ENCODE peak calls at places on chromosome 4, in four cellular contexts. One of them, this sample, is unnamed. For H3K4me1, the result is how much of the 10 kb centered on the place peaks cover.

GRCh38 chr4:181525641-181526040 is 717.6 kb upstream of the TENM3 start:
- DNase-seq in OCI-LY7: peak
- DNase-seq in Karpas-422: peak
- DNase-seq in H1: no peak
- DNase-seq in this sample: no peak

GRCh38 chr4:156873776-156874175 is 97.8 kb downstream of the PDGFC start:
- DNase-seq in OCI-LY7: no peak
- DNase-seq in Karpas-422: no peak
- DNase-seq in H1: no peak
- DNase-seq in this sample: no peak

GRCh38 chr4:158796370-158797140 is 27.7 kb downstream of the FNIP2 start:
- DNase-seq in OCI-LY7: no peak
- DNase-seq in Karpas-422: no peak
- DNase-seq in H1: no peak
- DNase-seq in this sample: no peak

GRCh38 chr4:185904381-185904780 is 92.4 kb upstream of the SORBS2 start:
- DNase-seq in OCI-LY7: no peak
- DNase-seq in Karpas-422: no peak
- DNase-seq in H1: no peak
- DNase-seq in this sample: no peak

GRCh38 chr4:176274441-176274840 is 5.4 kb upstream of the ASB5 start:
- DNase-seq in OCI-LY7: no peak
- DNase-seq in Karpas-422: no peak
- DNase-seq in H1: no peak
- DNase-seq in this sample: no peak

GRCh38 chr4:89316931-89317366 is 9.3 kb upstream of the GPRIN3 start:
- DNase-seq in OCI-LY7: peak
- DNase-seq in Karpas-422: peak
- DNase-seq in H1: no peak
- DNase-seq in this sample: no peak

GRCh38 chr4:183402771-183403170 is 41.7 kb upstream of the CDKN2AIP start:
- DNase-seq in OCI-LY7: no peak
- DNase-seq in Karpas-422: no peak
- DNase-seq in H1: no peak
- DNase-seq in this sample: no peak

GRCh38 chr4:144564358-144564757 is 81.6 kb upstream of the HHIP start:
- DNase-seq in OCI-LY7: no peak
- DNase-seq in Karpas-422: no peak
- DNase-seq in H1: no peak
- DNase-seq in this sample: no peak

GRCh38 chr4:1460967-1461868 is 55.0 kb upstream of the NKX1-1 start:
- DNase-seq in OCI-LY7: no peak
- DNase-seq in Karpas-422: no peak
- DNase-seq in H1: no peak
- DNase-seq in this sample: peak

GRCh38 chr4:1512738-1513660 is 106.8 kb upstream of the NKX1-1 start:
- DNase-seq in OCI-LY7: no peak
- DNase-seq in Karpas-422: no peak
- DNase-seq in H1: no peak
- DNase-seq in this sample: no peak

GRCh38 chr4:110769578-110769977 is 146.7 kb upstream of the PITX2 start:
- DNase-seq in OCI-LY7: no peak
- DNase-seq in Karpas-422: no peak
- DNase-seq in H1: no peak
- DNase-seq in this sample: no peak

GRCh38 chr4:139872274-139872673 is 206.7 kb downstream of the MGST2 start:
- DNase-seq in OCI-LY7: no peak
- DNase-seq in Karpas-422: peak
- DNase-seq in H1: no peak
- DNase-seq in this sample: no peak

GRCh38 chr4:103050736-103051436 is 25.7 kb downstream of the SLC9B2 start:
- DNase-seq in OCI-LY7: no peak
- DNase-seq in Karpas-422: no peak
- DNase-seq in H1: no peak
- DNase-seq in this sample: no peak

GRCh38 chr4:138413273-138413672 is 171.1 kb upstream of the SLC7A11 start:
- DNase-seq in OCI-LY7: no peak
- DNase-seq in Karpas-422: no peak
- DNase-seq in H1: no peak
- DNase-seq in this sample: no peak

GRCh38 chr4:183485411-183486160 is 19.3 kb upstream of the ING2 start:
- DNase-seq in OCI-LY7: no peak
- DNase-seq in Karpas-422: no peak
- DNase-seq in H1: no peak
- DNase-seq in this sample: no peak

GRCh38 chr4:52983563-52984303 is 121.6 kb downstream of the RASL11B start:
- DNase-seq in OCI-LY7: peak
- DNase-seq in Karpas-422: peak
- DNase-seq in H1: no peak
- DNase-seq in this sample: no peak

GRCh38 chr4:8078109-8078494 is 80.5 kb downstream of the ABLIM2 start:
- DNase-seq in OCI-LY7: no peak
- DNase-seq in Karpas-422: no peak
- DNase-seq in H1: no peak
- DNase-seq in this sample: no peak

GRCh38 chr4:8077181-8078108 is 81.2 kb downstream of the ABLIM2 start:
- DNase-seq in OCI-LY7: no peak
- DNase-seq in Karpas-422: no peak
- DNase-seq in H1: no peak
- DNase-seq in this sample: no peak

GRCh38 chr4:8078610-8079015 is 80.0 kb downstream of the ABLIM2 start:
- DNase-seq in OCI-LY7: no peak
- DNase-seq in Karpas-422: no peak
- DNase-seq in H1: no peak
- DNase-seq in this sample: no peak

GRCh38 chr4:8073206-8073863 is 85.3 kb downstream of the ABLIM2 start:
- DNase-seq in OCI-LY7: no peak
- DNase-seq in Karpas-422: no peak
- DNase-seq in H1: no peak
- DNase-seq in this sample: no peak

DNA sequence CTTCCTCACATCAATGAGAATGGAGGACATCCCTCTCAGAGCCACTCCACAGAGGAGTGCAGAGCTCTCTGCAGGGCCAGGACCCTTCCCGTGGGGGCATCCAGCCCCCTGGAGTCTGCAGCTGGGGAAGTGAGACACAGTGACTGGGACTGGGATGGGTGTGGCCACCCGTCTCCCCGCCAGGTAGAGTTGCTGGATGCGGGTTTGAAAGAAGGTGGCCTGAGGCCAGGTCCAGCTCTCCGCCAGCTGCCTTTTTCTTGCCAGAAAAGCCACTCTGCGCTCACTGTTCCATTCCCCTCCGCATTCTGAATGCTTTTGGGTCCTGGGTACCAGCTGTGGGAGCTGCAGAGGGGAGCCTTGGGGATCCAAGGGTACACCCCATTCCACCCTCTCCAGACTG is 82.6 kb downstream of the ABLIM2 start:
- DNase-seq in OCI-LY7: no peak
- DNase-seq in Karpas-422: no peak
- DNase-seq in H1: no peak
- DNase-seq in this sample: no peak
- H3K4me1 ChIP-seq in OCI-LY7: under half
- H3K4me1 ChIP-seq in Karpas-422: under half
- H3K4me1 ChIP-seq in H1: under half
- H3K4me1 ChIP-seq in this sample: under half

GRCh38 chr4:187276786-187277408 is 553.2 kb upstream of the FAT1 start:
- DNase-seq in OCI-LY7: no peak
- DNase-seq in Karpas-422: no peak
- DNase-seq in H1: no peak
- DNase-seq in this sample: no peak
- H3K27ac ChIP-seq in OCI-LY7: no peak
- H3K27ac ChIP-seq in Karpas-422: no peak
- H3K27ac ChIP-seq in H1: no peak
- H3K27ac ChIP-seq in this sample: no peak

DNA sequence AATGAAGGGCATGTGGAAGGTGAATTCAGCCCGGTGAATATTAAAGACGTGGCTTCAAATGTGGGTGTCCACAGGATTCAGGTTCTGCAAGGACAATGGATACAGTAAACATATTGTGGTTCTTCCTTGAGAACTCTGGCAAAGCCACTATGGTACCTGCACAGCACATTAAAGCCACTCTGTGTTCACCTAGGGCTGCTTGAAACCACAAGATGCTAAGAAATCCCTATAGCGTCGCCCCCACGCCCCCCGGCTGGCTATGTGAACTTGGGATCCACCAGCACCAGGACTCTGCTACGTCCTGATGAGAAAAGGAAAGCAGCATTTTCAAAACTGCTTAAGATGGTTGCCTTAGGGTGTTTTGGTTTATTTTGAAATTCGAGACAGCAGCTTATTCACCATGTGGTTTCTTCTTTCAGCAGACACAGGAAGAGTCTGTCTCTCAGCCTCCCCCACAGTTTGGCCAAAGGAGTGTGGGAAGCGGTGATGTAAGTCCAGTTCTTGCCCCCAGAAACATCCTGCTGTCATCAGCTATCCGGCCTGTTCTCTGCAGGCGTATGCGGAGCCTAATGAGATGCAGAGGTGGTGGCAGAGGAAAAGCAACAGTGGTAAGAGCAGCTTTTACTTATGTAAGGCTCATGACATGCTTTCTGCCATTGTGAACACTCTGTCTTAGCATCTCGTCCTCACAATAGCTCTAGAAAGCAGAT is 111.5 kb downstream of the AFAP1 start:
- DNase-seq in OCI-LY7: no peak
- DNase-seq in Karpas-422: peak
- DNase-seq in H1: no peak
- DNase-seq in this sample: peak
- H3K4me1 ChIP-seq in OCI-LY7: under half
- H3K4me1 ChIP-seq in Karpas-422: under half
- H3K4me1 ChIP-seq in H1: under half
- H3K4me1 ChIP-seq in this sample: under half

GRCh38 chr4:170281027-170281426 is 191.3 kb upstream of the AADAT start:
- DNase-seq in OCI-LY7: no peak
- DNase-seq in Karpas-422: no peak
- DNase-seq in H1: no peak
- DNase-seq in this sample: no peak
- H3K27ac ChIP-seq in OCI-LY7: no peak
- H3K27ac ChIP-seq in Karpas-422: no peak
- H3K27ac ChIP-seq in H1: no peak
- H3K27ac ChIP-seq in this sample: no peak

GRCh38 chr4:76209876-76210275 is 3.7 kb downstream of the SCARB2 start:
- DNase-seq in OCI-LY7: no peak
- DNase-seq in Karpas-422: no peak
- DNase-seq in H1: no peak
- DNase-seq in this sample: no peak
- H3K4me1 ChIP-seq in OCI-LY7: under half
- H3K4me1 ChIP-seq in Karpas-422: under half
- H3K4me1 ChIP-seq in H1: under half
- H3K4me1 ChIP-seq in this sample: under half

GRCh38 chr4:40375620-40376019 is 40.5 kb downstream of the CHRNA9 start:
- DNase-seq in OCI-LY7: no peak
- DNase-seq in Karpas-422: no peak
- DNase-seq in H1: no peak
- DNase-seq in this sample: no peak
- H3K27ac ChIP-seq in OCI-LY7: no peak
- H3K27ac ChIP-seq in Karpas-422: no peak
- H3K27ac ChIP-seq in H1: no peak
- H3K27ac ChIP-seq in this sample: no peak

GRCh38 chr4:169256856-169257756 is 13.7 kb downstream of the SH3RF1 start:
- DNase-seq in OCI-LY7: no peak
- DNase-seq in Karpas-422: no peak
- DNase-seq in H1: no peak
- DNase-seq in this sample: no peak
- H3K4me1 ChIP-seq in OCI-LY7: under half
- H3K4me1 ChIP-seq in Karpas-422: under half
- H3K4me1 ChIP-seq in H1: under half
- H3K4me1 ChIP-seq in this sample: under half

This sample was measured in Peyer's patch.